ENCODE peak calls at places on chromosomes 3 and 15, in seven cellular contexts. One of them, this sample, is unnamed.

GRCh38 chr3:58336135-58336882 is 3.6 kb downstream of the PXK start:
- DNase-seq in activated T-cell treated with anti-CD3 and anti-CD28 coated beads, Interleukin-2, amount 50 U/mL, for 72 hours: no peak
- DNase-seq in activated effector memory CD4-positive, alpha-beta T cell treated with Interleukin-2 at 50 U/mL for 16 hours: no peak
- DNase-seq in stimulated activated CD8-positive, alpha-beta memory T cell treated with anti-CD3 and anti-CD28 coated beads, Interleukin-2, amount 100 ng/mL, for 1 hour: no peak
- DNase-seq in kidney glomerular epithelial cell: peak
- DNase-seq in HL-60: no peak
- DNase-seq in retina: no peak
- DNase-seq in this sample: no peak

GRCh38 chr3:48716508-48716981 is 476 bp downstream of the IP6K2 start:
- DNase-seq in activated T-cell treated with anti-CD3 and anti-CD28 coated beads, Interleukin-2, amount 50 U/mL, for 72 hours: peak
- DNase-seq in activated effector memory CD4-positive, alpha-beta T cell treated with Interleukin-2 at 50 U/mL for 16 hours: peak
- DNase-seq in stimulated activated CD8-positive, alpha-beta memory T cell treated with anti-CD3 and anti-CD28 coated beads, Interleukin-2, amount 100 ng/mL, for 1 hour: no peak
- DNase-seq in kidney glomerular epithelial cell: peak
- DNase-seq in HL-60: no peak
- DNase-seq in retina: no peak
- DNase-seq in this sample: no peak

GRCh38 chr15:48674876-48675275 is 29.4 kb upstream of the FBN1 start:
- DNase-seq in activated T-cell treated with anti-CD3 and anti-CD28 coated beads, Interleukin-2, amount 50 U/mL, for 72 hours: no peak
- DNase-seq in activated effector memory CD4-positive, alpha-beta T cell treated with Interleukin-2 at 50 U/mL for 16 hours: no peak
- DNase-seq in stimulated activated CD8-positive, alpha-beta memory T cell treated with anti-CD3 and anti-CD28 coated beads, Interleukin-2, amount 100 ng/mL, for 1 hour: no peak
- DNase-seq in kidney glomerular epithelial cell: no peak
- DNase-seq in HL-60: no peak
- DNase-seq in retina: no peak
- DNase-seq in this sample: no peak

GRCh38 chr15:91807122-91807521 is 46.4 kb upstream of the SLCO3A1 start:
- DNase-seq in activated T-cell treated with anti-CD3 and anti-CD28 coated beads, Interleukin-2, amount 50 U/mL, for 72 hours: no peak
- DNase-seq in activated effector memory CD4-positive, alpha-beta T cell treated with Interleukin-2 at 50 U/mL for 16 hours: no peak
- DNase-seq in stimulated activated CD8-positive, alpha-beta memory T cell treated with anti-CD3 and anti-CD28 coated beads, Interleukin-2, amount 100 ng/mL, for 1 hour: no peak
- DNase-seq in kidney glomerular epithelial cell: no peak
- DNase-seq in HL-60: no peak
- DNase-seq in retina: no peak
- DNase-seq in this sample: no peak

GRCh38 chr3:123258359-123258758 is 56.6 kb downstream of the SEC22A start:
- DNase-seq in activated T-cell treated with anti-CD3 and anti-CD28 coated beads, Interleukin-2, amount 50 U/mL, for 72 hours: no peak
- DNase-seq in activated effector memory CD4-positive, alpha-beta T cell treated with Interleukin-2 at 50 U/mL for 16 hours: no peak
- DNase-seq in stimulated activated CD8-positive, alpha-beta memory T cell treated with anti-CD3 and anti-CD28 coated beads, Interleukin-2, amount 100 ng/mL, for 1 hour: no peak
- DNase-seq in kidney glomerular epithelial cell: no peak
- DNase-seq in HL-60: no peak
- DNase-seq in retina: no peak
- DNase-seq in this sample: no peak

GRCh38 chr3:6605245-6605644 is 255.7 kb upstream of the GRM7 start:
- DNase-seq in activated T-cell treated with anti-CD3 and anti-CD28 coated beads, Interleukin-2, amount 50 U/mL, for 72 hours: no peak
- DNase-seq in activated effector memory CD4-positive, alpha-beta T cell treated with Interleukin-2 at 50 U/mL for 16 hours: no peak
- DNase-seq in stimulated activated CD8-positive, alpha-beta memory T cell treated with anti-CD3 and anti-CD28 coated beads, Interleukin-2, amount 100 ng/mL, for 1 hour: no peak
- DNase-seq in kidney glomerular epithelial cell: no peak
- DNase-seq in HL-60: no peak
- DNase-seq in retina: no peak
- DNase-seq in this sample: no peak

GRCh38 chr15:66849393-66849745 is 147.3 kb downstream of the SMAD6 start:
- DNase-seq in activated T-cell treated with anti-CD3 and anti-CD28 coated beads, Interleukin-2, amount 50 U/mL, for 72 hours: no peak
- DNase-seq in activated effector memory CD4-positive, alpha-beta T cell treated with Interleukin-2 at 50 U/mL for 16 hours: no peak
- DNase-seq in stimulated activated CD8-positive, alpha-beta memory T cell treated with anti-CD3 and anti-CD28 coated beads, Interleukin-2, amount 100 ng/mL, for 1 hour: no peak
- DNase-seq in kidney glomerular epithelial cell: no peak
- DNase-seq in HL-60: no peak
- DNase-seq in retina: no peak
- DNase-seq in this sample: no peak

GRCh38 chr3:126348308-126348920 is 8.8 kb downstream of the KLF15 start:
- DNase-seq in activated T-cell treated with anti-CD3 and anti-CD28 coated beads, Interleukin-2, amount 50 U/mL, for 72 hours: no peak
- DNase-seq in activated effector memory CD4-positive, alpha-beta T cell treated with Interleukin-2 at 50 U/mL for 16 hours: no peak
- DNase-seq in stimulated activated CD8-positive, alpha-beta memory T cell treated with anti-CD3 and anti-CD28 coated beads, Interleukin-2, amount 100 ng/mL, for 1 hour: no peak
- DNase-seq in kidney glomerular epithelial cell: no peak
- DNase-seq in HL-60: no peak
- DNase-seq in retina: no peak
- DNase-seq in this sample: no peak

GRCh38 chr3:140363801-140364200 is 314.1 kb upstream of the TRIM42 start:
- DNase-seq in activated T-cell treated with anti-CD3 and anti-CD28 coated beads, Interleukin-2, amount 50 U/mL, for 72 hours: peak
- DNase-seq in activated effector memory CD4-positive, alpha-beta T cell treated with Interleukin-2 at 50 U/mL for 16 hours: no peak
- DNase-seq in stimulated activated CD8-positive, alpha-beta memory T cell treated with anti-CD3 and anti-CD28 coated beads, Interleukin-2, amount 100 ng/mL, for 1 hour: no peak
- DNase-seq in kidney glomerular epithelial cell: peak
- DNase-seq in HL-60: no peak
- DNase-seq in retina: no peak
- DNase-seq in this sample: no peak

GRCh38 chr3:52533623-52534280 is at the start of gene NT5DC2:
- DNase-seq in activated T-cell treated with anti-CD3 and anti-CD28 coated beads, Interleukin-2, amount 50 U/mL, for 72 hours: peak
- DNase-seq in activated effector memory CD4-positive, alpha-beta T cell treated with Interleukin-2 at 50 U/mL for 16 hours: peak
- DNase-seq in stimulated activated CD8-positive, alpha-beta memory T cell treated with anti-CD3 and anti-CD28 coated beads, Interleukin-2, amount 100 ng/mL, for 1 hour: peak
- DNase-seq in kidney glomerular epithelial cell: peak
- DNase-seq in HL-60: peak
- DNase-seq in retina: peak
- DNase-seq in this sample: no peak

GRCh38 chr3:187051066-187051465 is 88.2 kb downstream of the RPL39L start:
- DNase-seq in activated T-cell treated with anti-CD3 and anti-CD28 coated beads, Interleukin-2, amount 50 U/mL, for 72 hours: no peak
- DNase-seq in activated effector memory CD4-positive, alpha-beta T cell treated with Interleukin-2 at 50 U/mL for 16 hours: no peak
- DNase-seq in stimulated activated CD8-positive, alpha-beta memory T cell treated with anti-CD3 and anti-CD28 coated beads, Interleukin-2, amount 100 ng/mL, for 1 hour: no peak
- DNase-seq in kidney glomerular epithelial cell: no peak
- DNase-seq in HL-60: no peak
- DNase-seq in retina: no peak
- DNase-seq in this sample: no peak

GRCh38 chr15:42394131-42394530 is 34.8 kb downstream of the CAPN3 start:
- DNase-seq in activated T-cell treated with anti-CD3 and anti-CD28 coated beads, Interleukin-2, amount 50 U/mL, for 72 hours: no peak
- DNase-seq in activated effector memory CD4-positive, alpha-beta T cell treated with Interleukin-2 at 50 U/mL for 16 hours: no peak
- DNase-seq in stimulated activated CD8-positive, alpha-beta memory T cell treated with anti-CD3 and anti-CD28 coated beads, Interleukin-2, amount 100 ng/mL, for 1 hour: no peak
- DNase-seq in kidney glomerular epithelial cell: no peak
- DNase-seq in HL-60: no peak
- DNase-seq in retina: no peak
- DNase-seq in this sample: no peak

GRCh38 chr3:142997330-142997729 is 4.0 kb upstream of the U2SURP start:
- DNase-seq in activated T-cell treated with anti-CD3 and anti-CD28 coated beads, Interleukin-2, amount 50 U/mL, for 72 hours: no peak
- DNase-seq in activated effector memory CD4-positive, alpha-beta T cell treated with Interleukin-2 at 50 U/mL for 16 hours: no peak
- DNase-seq in stimulated activated CD8-positive, alpha-beta memory T cell treated with anti-CD3 and anti-CD28 coated beads, Interleukin-2, amount 100 ng/mL, for 1 hour: no peak
- DNase-seq in kidney glomerular epithelial cell: peak
- DNase-seq in HL-60: no peak
- DNase-seq in retina: no peak
- DNase-seq in this sample: no peak

GRCh38 chr15:63969652-63970421 is 76.4 kb downstream of the DAPK2 start:
- DNase-seq in activated T-cell treated with anti-CD3 and anti-CD28 coated beads, Interleukin-2, amount 50 U/mL, for 72 hours: no peak
- DNase-seq in activated effector memory CD4-positive, alpha-beta T cell treated with Interleukin-2 at 50 U/mL for 16 hours: no peak
- DNase-seq in stimulated activated CD8-positive, alpha-beta memory T cell treated with anti-CD3 and anti-CD28 coated beads, Interleukin-2, amount 100 ng/mL, for 1 hour: no peak
- DNase-seq in kidney glomerular epithelial cell: no peak
- DNase-seq in HL-60: no peak
- DNase-seq in retina: no peak
- DNase-seq in this sample: no peak

GRCh38 chr3:187807086-187807862 is 62.0 kb upstream of the BCL6 start:
- DNase-seq in activated T-cell treated with anti-CD3 and anti-CD28 coated beads, Interleukin-2, amount 50 U/mL, for 72 hours: peak
- DNase-seq in activated effector memory CD4-positive, alpha-beta T cell treated with Interleukin-2 at 50 U/mL for 16 hours: no peak
- DNase-seq in stimulated activated CD8-positive, alpha-beta memory T cell treated with anti-CD3 and anti-CD28 coated beads, Interleukin-2, amount 100 ng/mL, for 1 hour: no peak
- DNase-seq in kidney glomerular epithelial cell: peak
- DNase-seq in HL-60: no peak
- DNase-seq in retina: no peak
- DNase-seq in this sample: no peak

GRCh38 chr15:68818671-68819450 is 1.8 kb downstream of the ANP32A start:
- DNase-seq in activated T-cell treated with anti-CD3 and anti-CD28 coated beads, Interleukin-2, amount 50 U/mL, for 72 hours: peak
- DNase-seq in activated effector memory CD4-positive, alpha-beta T cell treated with Interleukin-2 at 50 U/mL for 16 hours: peak
- DNase-seq in stimulated activated CD8-positive, alpha-beta memory T cell treated with anti-CD3 and anti-CD28 coated beads, Interleukin-2, amount 100 ng/mL, for 1 hour: no peak
- DNase-seq in kidney glomerular epithelial cell: no peak
- DNase-seq in HL-60: peak
- DNase-seq in retina: peak
- DNase-seq in this sample: peak

GRCh38 chr3:126126811-126127431 is 43.0 kb upstream of the SLC41A3 start:
- DNase-seq in activated T-cell treated with anti-CD3 and anti-CD28 coated beads, Interleukin-2, amount 50 U/mL, for 72 hours: no peak
- DNase-seq in activated effector memory CD4-positive, alpha-beta T cell treated with Interleukin-2 at 50 U/mL for 16 hours: no peak
- DNase-seq in stimulated activated CD8-positive, alpha-beta memory T cell treated with anti-CD3 and anti-CD28 coated beads, Interleukin-2, amount 100 ng/mL, for 1 hour: no peak
- DNase-seq in kidney glomerular epithelial cell: no peak
- DNase-seq in HL-60: no peak
- DNase-seq in retina: peak
- DNase-seq in this sample: no peak

GRCh38 chr3:129439381-129439816 is 349 bp downstream of the MBD4 start:
- DNase-seq in activated T-cell treated with anti-CD3 and anti-CD28 coated beads, Interleukin-2, amount 50 U/mL, for 72 hours: peak
- DNase-seq in activated effector memory CD4-positive, alpha-beta T cell treated with Interleukin-2 at 50 U/mL for 16 hours: peak
- DNase-seq in stimulated activated CD8-positive, alpha-beta memory T cell treated with anti-CD3 and anti-CD28 coated beads, Interleukin-2, amount 100 ng/mL, for 1 hour: no peak
- DNase-seq in kidney glomerular epithelial cell: no peak
- DNase-seq in HL-60: peak
- DNase-seq in retina: no peak
- DNase-seq in this sample: peak

GRCh38 chr15:95857758-95858157 is 472.7 kb upstream of the NR2F2 start:
- DNase-seq in activated T-cell treated with anti-CD3 and anti-CD28 coated beads, Interleukin-2, amount 50 U/mL, for 72 hours: no peak
- DNase-seq in activated effector memory CD4-positive, alpha-beta T cell treated with Interleukin-2 at 50 U/mL for 16 hours: no peak
- DNase-seq in stimulated activated CD8-positive, alpha-beta memory T cell treated with anti-CD3 and anti-CD28 coated beads, Interleukin-2, amount 100 ng/mL, for 1 hour: no peak
- DNase-seq in kidney glomerular epithelial cell: no peak
- DNase-seq in HL-60: no peak
- DNase-seq in retina: no peak
- DNase-seq in this sample: no peak

GRCh38 chr15:100198442-100198841 is 143.3 kb downstream of the ADAMTS17 start:
- DNase-seq in activated T-cell treated with anti-CD3 and anti-CD28 coated beads, Interleukin-2, amount 50 U/mL, for 72 hours: no peak
- DNase-seq in activated effector memory CD4-positive, alpha-beta T cell treated with Interleukin-2 at 50 U/mL for 16 hours: no peak
- DNase-seq in stimulated activated CD8-positive, alpha-beta memory T cell treated with anti-CD3 and anti-CD28 coated beads, Interleukin-2, amount 100 ng/mL, for 1 hour: no peak
- DNase-seq in kidney glomerular epithelial cell: no peak
- DNase-seq in HL-60: no peak
- DNase-seq in retina: no peak
- DNase-seq in this sample: no peak

GRCh38 chr3:63613561-63613960 is 38.9 kb upstream of the SNTN start:
- DNase-seq in activated T-cell treated with anti-CD3 and anti-CD28 coated beads, Interleukin-2, amount 50 U/mL, for 72 hours: no peak
- DNase-seq in activated effector memory CD4-positive, alpha-beta T cell treated with Interleukin-2 at 50 U/mL for 16 hours: no peak
- DNase-seq in stimulated activated CD8-positive, alpha-beta memory T cell treated with anti-CD3 and anti-CD28 coated beads, Interleukin-2, amount 100 ng/mL, for 1 hour: no peak
- DNase-seq in kidney glomerular epithelial cell: no peak
- DNase-seq in HL-60: no peak
- DNase-seq in retina: no peak
- DNase-seq in this sample: no peak

GRCh38 chr3:126261037-126261436 is 80.7 kb upstream of the ALDH1L1 start:
- DNase-seq in activated T-cell treated with anti-CD3 and anti-CD28 coated beads, Interleukin-2, amount 50 U/mL, for 72 hours: peak
- DNase-seq in activated effector memory CD4-positive, alpha-beta T cell treated with Interleukin-2 at 50 U/mL for 16 hours: no peak
- DNase-seq in stimulated activated CD8-positive, alpha-beta memory T cell treated with anti-CD3 and anti-CD28 coated beads, Interleukin-2, amount 100 ng/mL, for 1 hour: no peak
- DNase-seq in kidney glomerular epithelial cell: no peak
- DNase-seq in HL-60: peak
- DNase-seq in retina: peak
- DNase-seq in this sample: peak

GRCh38 chr3:1087066-1087555 is 5.7 kb upstream of the CNTN6 start:
- DNase-seq in activated T-cell treated with anti-CD3 and anti-CD28 coated beads, Interleukin-2, amount 50 U/mL, for 72 hours: no peak
- DNase-seq in activated effector memory CD4-positive, alpha-beta T cell treated with Interleukin-2 at 50 U/mL for 16 hours: no peak
- DNase-seq in stimulated activated CD8-positive, alpha-beta memory T cell treated with anti-CD3 and anti-CD28 coated beads, Interleukin-2, amount 100 ng/mL, for 1 hour: no peak
- DNase-seq in kidney glomerular epithelial cell: peak
- DNase-seq in HL-60: no peak
- DNase-seq in retina: peak
- DNase-seq in this sample: no peak

GRCh38 chr3:71511037-71511436 is 72.5 kb downstream of the FOXP1 start:
- DNase-seq in activated T-cell treated with anti-CD3 and anti-CD28 coated beads, Interleukin-2, amount 50 U/mL, for 72 hours: no peak
- DNase-seq in activated effector memory CD4-positive, alpha-beta T cell treated with Interleukin-2 at 50 U/mL for 16 hours: no peak
- DNase-seq in stimulated activated CD8-positive, alpha-beta memory T cell treated with anti-CD3 and anti-CD28 coated beads, Interleukin-2, amount 100 ng/mL, for 1 hour: no peak
- DNase-seq in kidney glomerular epithelial cell: peak
- DNase-seq in HL-60: no peak
- DNase-seq in retina: no peak
- DNase-seq in this sample: no peak

GRCh38 chr15:56923174-56923579 is 4.7 kb downstream of the TCF12 start:
- DNase-seq in activated T-cell treated with anti-CD3 and anti-CD28 coated beads, Interleukin-2, amount 50 U/mL, for 72 hours: no peak
- DNase-seq in activated effector memory CD4-positive, alpha-beta T cell treated with Interleukin-2 at 50 U/mL for 16 hours: no peak
- DNase-seq in stimulated activated CD8-positive, alpha-beta memory T cell treated with anti-CD3 and anti-CD28 coated beads, Interleukin-2, amount 100 ng/mL, for 1 hour: no peak
- DNase-seq in kidney glomerular epithelial cell: no peak
- DNase-seq in HL-60: no peak
- DNase-seq in retina: no peak
- DNase-seq in this sample: no peak

GRCh38 chr3:81173514-81173913 is 587.9 kb downstream of the GBE1 start:
- DNase-seq in activated T-cell treated with anti-CD3 and anti-CD28 coated beads, Interleukin-2, amount 50 U/mL, for 72 hours: no peak
- DNase-seq in activated effector memory CD4-positive, alpha-beta T cell treated with Interleukin-2 at 50 U/mL for 16 hours: no peak
- DNase-seq in stimulated activated CD8-positive, alpha-beta memory T cell treated with anti-CD3 and anti-CD28 coated beads, Interleukin-2, amount 100 ng/mL, for 1 hour: no peak
- DNase-seq in kidney glomerular epithelial cell: no peak
- DNase-seq in HL-60: no peak
- DNase-seq in retina: no peak
- DNase-seq in this sample: no peak

GRCh38 chr3:69422751-69423150 is 36.9 kb upstream of the FRMD4B start:
- DNase-seq in activated T-cell treated with anti-CD3 and anti-CD28 coated beads, Interleukin-2, amount 50 U/mL, for 72 hours: no peak
- DNase-seq in activated effector memory CD4-positive, alpha-beta T cell treated with Interleukin-2 at 50 U/mL for 16 hours: no peak
- DNase-seq in stimulated activated CD8-positive, alpha-beta memory T cell treated with anti-CD3 and anti-CD28 coated beads, Interleukin-2, amount 100 ng/mL, for 1 hour: no peak
- DNase-seq in kidney glomerular epithelial cell: no peak
- DNase-seq in HL-60: no peak
- DNase-seq in retina: no peak
- DNase-seq in this sample: no peak

GRCh38 chr3:13150624-13151023 is 77.4 kb upstream of the IQSEC1 start:
- DNase-seq in activated T-cell treated with anti-CD3 and anti-CD28 coated beads, Interleukin-2, amount 50 U/mL, for 72 hours: no peak
- DNase-seq in activated effector memory CD4-positive, alpha-beta T cell treated with Interleukin-2 at 50 U/mL for 16 hours: no peak
- DNase-seq in stimulated activated CD8-positive, alpha-beta memory T cell treated with anti-CD3 and anti-CD28 coated beads, Interleukin-2, amount 100 ng/mL, for 1 hour: no peak
- DNase-seq in kidney glomerular epithelial cell: no peak
- DNase-seq in HL-60: no peak
- DNase-seq in retina: no peak
- DNase-seq in this sample: no peak

GRCh38 chr15:43382310-43382709 is 11.4 kb downstream of the TUBGCP4 start:
- DNase-seq in activated T-cell treated with anti-CD3 and anti-CD28 coated beads, Interleukin-2, amount 50 U/mL, for 72 hours: no peak
- DNase-seq in activated effector memory CD4-positive, alpha-beta T cell treated with Interleukin-2 at 50 U/mL for 16 hours: no peak
- DNase-seq in stimulated activated CD8-positive, alpha-beta memory T cell treated with anti-CD3 and anti-CD28 coated beads, Interleukin-2, amount 100 ng/mL, for 1 hour: no peak
- DNase-seq in kidney glomerular epithelial cell: no peak
- DNase-seq in HL-60: no peak
- DNase-seq in retina: no peak
- DNase-seq in this sample: no peak

GRCh38 chr15:63999177-63999576 is 47.1 kb downstream of the DAPK2 start:
- DNase-seq in activated T-cell treated with anti-CD3 and anti-CD28 coated beads, Interleukin-2, amount 50 U/mL, for 72 hours: no peak
- DNase-seq in activated effector memory CD4-positive, alpha-beta T cell treated with Interleukin-2 at 50 U/mL for 16 hours: no peak
- DNase-seq in stimulated activated CD8-positive, alpha-beta memory T cell treated with anti-CD3 and anti-CD28 coated beads, Interleukin-2, amount 100 ng/mL, for 1 hour: no peak
- DNase-seq in kidney glomerular epithelial cell: no peak
- DNase-seq in HL-60: no peak
- DNase-seq in retina: no peak
- DNase-seq in this sample: no peak

GRCh38 chr3:128075516-128076464 is 23.6 kb downstream of the SEC61A1 start:
- DNase-seq in activated T-cell treated with anti-CD3 and anti-CD28 coated beads, Interleukin-2, amount 50 U/mL, for 72 hours: peak
- DNase-seq in activated effector memory CD4-positive, alpha-beta T cell treated with Interleukin-2 at 50 U/mL for 16 hours: peak
- DNase-seq in stimulated activated CD8-positive, alpha-beta memory T cell treated with anti-CD3 and anti-CD28 coated beads, Interleukin-2, amount 100 ng/mL, for 1 hour: peak
- DNase-seq in kidney glomerular epithelial cell: peak
- DNase-seq in HL-60: peak
- DNase-seq in retina: peak
- DNase-seq in this sample: no peak

GRCh38 chr3:195286115-195286872 is 15.3 kb upstream of the XXYLT1 start:
- DNase-seq in activated T-cell treated with anti-CD3 and anti-CD28 coated beads, Interleukin-2, amount 50 U/mL, for 72 hours: no peak
- DNase-seq in activated effector memory CD4-positive, alpha-beta T cell treated with Interleukin-2 at 50 U/mL for 16 hours: no peak
- DNase-seq in stimulated activated CD8-positive, alpha-beta memory T cell treated with anti-CD3 and anti-CD28 coated beads, Interleukin-2, amount 100 ng/mL, for 1 hour: no peak
- DNase-seq in kidney glomerular epithelial cell: no peak
- DNase-seq in HL-60: no peak
- DNase-seq in retina: no peak
- DNase-seq in this sample: no peak

GRCh38 chr3:48738144-48738536 is 21.1 kb upstream of the IP6K2 start:
- DNase-seq in activated T-cell treated with anti-CD3 and anti-CD28 coated beads, Interleukin-2, amount 50 U/mL, for 72 hours: no peak
- DNase-seq in activated effector memory CD4-positive, alpha-beta T cell treated with Interleukin-2 at 50 U/mL for 16 hours: no peak
- DNase-seq in stimulated activated CD8-positive, alpha-beta memory T cell treated with anti-CD3 and anti-CD28 coated beads, Interleukin-2, amount 100 ng/mL, for 1 hour: no peak
- DNase-seq in kidney glomerular epithelial cell: no peak
- DNase-seq in HL-60: no peak
- DNase-seq in retina: no peak
- DNase-seq in this sample: no peak

GRCh38 chr3:136957751-136958288 is at the start of gene IL20RB:
- DNase-seq in activated T-cell treated with anti-CD3 and anti-CD28 coated beads, Interleukin-2, amount 50 U/mL, for 72 hours: no peak
- DNase-seq in activated effector memory CD4-positive, alpha-beta T cell treated with Interleukin-2 at 50 U/mL for 16 hours: no peak
- DNase-seq in stimulated activated CD8-positive, alpha-beta memory T cell treated with anti-CD3 and anti-CD28 coated beads, Interleukin-2, amount 100 ng/mL, for 1 hour: no peak
- DNase-seq in kidney glomerular epithelial cell: no peak
- DNase-seq in HL-60: no peak
- DNase-seq in retina: no peak
- DNase-seq in this sample: no peak

GRCh38 chr3:171044828-171045793 is 18.6 kb upstream of the SLC2A2 start:
- DNase-seq in activated T-cell treated with anti-CD3 and anti-CD28 coated beads, Interleukin-2, amount 50 U/mL, for 72 hours: no peak
- DNase-seq in activated effector memory CD4-positive, alpha-beta T cell treated with Interleukin-2 at 50 U/mL for 16 hours: no peak
- DNase-seq in stimulated activated CD8-positive, alpha-beta memory T cell treated with anti-CD3 and anti-CD28 coated beads, Interleukin-2, amount 100 ng/mL, for 1 hour: no peak
- DNase-seq in kidney glomerular epithelial cell: peak
- DNase-seq in HL-60: no peak
- DNase-seq in retina: peak
- DNase-seq in this sample: no peak

GRCh38 chr3:89521328-89521727 is 413.9 kb downstream of the EPHA3 start:
- DNase-seq in activated T-cell treated with anti-CD3 and anti-CD28 coated beads, Interleukin-2, amount 50 U/mL, for 72 hours: no peak
- DNase-seq in activated effector memory CD4-positive, alpha-beta T cell treated with Interleukin-2 at 50 U/mL for 16 hours: no peak
- DNase-seq in stimulated activated CD8-positive, alpha-beta memory T cell treated with anti-CD3 and anti-CD28 coated beads, Interleukin-2, amount 100 ng/mL, for 1 hour: no peak
- DNase-seq in kidney glomerular epithelial cell: no peak
- DNase-seq in HL-60: no peak
- DNase-seq in retina: no peak
- DNase-seq in this sample: no peak

GRCh38 chr15:52790941-52791751 is 1.0 kb upstream of the ONECUT1 start:
- DNase-seq in activated T-cell treated with anti-CD3 and anti-CD28 coated beads, Interleukin-2, amount 50 U/mL, for 72 hours: no peak
- DNase-seq in activated effector memory CD4-positive, alpha-beta T cell treated with Interleukin-2 at 50 U/mL for 16 hours: no peak
- DNase-seq in stimulated activated CD8-positive, alpha-beta memory T cell treated with anti-CD3 and anti-CD28 coated beads, Interleukin-2, amount 100 ng/mL, for 1 hour: no peak
- DNase-seq in kidney glomerular epithelial cell: no peak
- DNase-seq in HL-60: no peak
- DNase-seq in retina: peak
- DNase-seq in this sample: no peak

GRCh38 chr3:193560870-193561269 is 6.2 kb upstream of the ATP13A4 start:
- DNase-seq in activated T-cell treated with anti-CD3 and anti-CD28 coated beads, Interleukin-2, amount 50 U/mL, for 72 hours: no peak
- DNase-seq in activated effector memory CD4-positive, alpha-beta T cell treated with Interleukin-2 at 50 U/mL for 16 hours: no peak
- DNase-seq in stimulated activated CD8-positive, alpha-beta memory T cell treated with anti-CD3 and anti-CD28 coated beads, Interleukin-2, amount 100 ng/mL, for 1 hour: no peak
- DNase-seq in kidney glomerular epithelial cell: no peak
- DNase-seq in HL-60: no peak
- DNase-seq in retina: no peak
- DNase-seq in this sample: no peak